ENCODE peak calls at places on chromosomes 16 and 17, in four cellular contexts. U, E, G and J are unnamed samples.

GRCh38 chr16:68283840-68284595 is 19.7 kb downstream of the SLC7A6 start:
- DNase-seq in U (no peak), E (peak), G (no peak), J (peak)

GRCh38 chr16:11112723-11113348 is 143.2 kb downstream of the SOCS1 start:
- DNase-seq in U (no peak), E (no peak), G (peak), J (no peak)

GRCh38 chr16:21301168-21301894 is 23.2 kb upstream of the CRYM start:
- DNase-seq in U (peak), E (peak), G (peak), J (peak)

GRCh38 chr17:77810536-77810935 is 148.0 kb upstream of the TNRC6C start:
- DNase-seq in U (no peak), E (no peak), G (no peak), J (no peak)

GRCh38 chr17:6757747-6758146 is 1.9 kb downstream of the XAF1 start:
- DNase-seq in U (no peak), E (no peak), G (no peak), J (no peak)

GRCh38 chr16:50535506-50536257 is 12.5 kb upstream of the NKD1 start:
- DNase-seq in U (no peak), E (no peak), G (no peak), J (no peak)

GRCh38 chr16:23357761-23358290 is 55.7 kb downstream of the SCNN1B start:
- DNase-seq in U (no peak), E (no peak), G (no peak), J (no peak)

GRCh38 chr16:86515780-86516617 is 5.7 kb downstream of the FOXF1 start:
- DNase-seq in U (peak), E (no peak), G (no peak), J (no peak)

GRCh38 chr17:81376946-81377733 is 18.1 kb upstream of the BAHCC1 start:
- DNase-seq in U (peak), E (no peak), G (no peak), J (no peak)

GRCh38 chr16:4744758-4745569 is 10.6 kb downstream of the DNAAF8 start:
- DNase-seq in U (no peak), E (no peak), G (no peak), J (no peak)

GRCh38 chr16:22075043-22075757 is 17.1 kb upstream of the VWA3A start:
- DNase-seq in U (peak), E (no peak), G (no peak), J (no peak)

GRCh38 chr17:47878203-47879027 is 17.6 kb upstream of the SP2 start:
- DNase-seq in U (no peak), E (no peak), G (no peak), J (no peak)

GRCh38 chr17:57284984-57285646 is 28.8 kb downstream of the MSI2 start:
- DNase-seq in U (no peak), E (peak), G (no peak), J (no peak)

GRCh38 chr16:57045694-57046381 is 46.5 kb upstream of the CPNE2 start:
- DNase-seq in U (no peak), E (no peak), G (peak), J (peak)

GRCh38 chr16:21233521-21234150 is at the start of gene ANKS4B:
- DNase-seq in U (no peak), E (no peak), G (no peak), J (no peak)

GRCh38 chr17:6753565-6753964 is 2.3 kb upstream of the XAF1 start:
- DNase-seq in U (no peak), E (no peak), G (no peak), J (no peak)

GRCh38 chr16:77974883-77975282 is 47.5 kb upstream of the CLEC3A start:
- DNase-seq in U (no peak), E (no peak), G (no peak), J (no peak)

GRCh38 chr17:80432350-80432955 is 17.5 kb downstream of the ENDOV start:
- DNase-seq in U (peak), E (no peak), G (no peak), J (no peak)

GRCh38 chr17:66717680-66718079 is 117.2 kb upstream of the CACNG5 start:
- DNase-seq in U (no peak), E (no peak), G (no peak), J (no peak)

GRCh38 chr17:33049781-33050414 is 58.3 kb downstream of the SPACA3 start:
- DNase-seq in U (no peak), E (peak), G (no peak), J (peak)

GRCh38 chr16:86962259-86962658 is 354.9 kb downstream of the C16orf95 start:
- DNase-seq in U (no peak), E (no peak), G (no peak), J (no peak)

GRCh38 chr17:12134101-12134500 is 113.4 kb downstream of the MAP2K4 start:
- DNase-seq in U (no peak), E (no peak), G (no peak), J (no peak)

GRCh38 chr17:77398274-77398673 is 257.5 kb downstream of the SEC14L1 start:
- DNase-seq in U (no peak), E (no peak), G (no peak), J (no peak)

GRCh38 chr17:63546308-63547082 is 3.8 kb upstream of the DCAF7 start:
- DNase-seq in U (no peak), E (no peak), G (no peak), J (no peak)

GRCh38 chr16:50213939-50214519 is 52.3 kb upstream of the ADCY7 start:
- DNase-seq in U (no peak), E (peak), G (no peak), J (no peak)

GRCh38 chr17:29561541-29562517 is 5.0 kb downstream of the ABHD15 start:
- DNase-seq in U (no peak), E (no peak), G (peak), J (no peak)

GRCh38 chr16:67441289-67441753 is 10.4 kb downstream of the HSD11B2 start:
- DNase-seq in U (peak), E (no peak), G (peak), J (no peak)

DNA sequence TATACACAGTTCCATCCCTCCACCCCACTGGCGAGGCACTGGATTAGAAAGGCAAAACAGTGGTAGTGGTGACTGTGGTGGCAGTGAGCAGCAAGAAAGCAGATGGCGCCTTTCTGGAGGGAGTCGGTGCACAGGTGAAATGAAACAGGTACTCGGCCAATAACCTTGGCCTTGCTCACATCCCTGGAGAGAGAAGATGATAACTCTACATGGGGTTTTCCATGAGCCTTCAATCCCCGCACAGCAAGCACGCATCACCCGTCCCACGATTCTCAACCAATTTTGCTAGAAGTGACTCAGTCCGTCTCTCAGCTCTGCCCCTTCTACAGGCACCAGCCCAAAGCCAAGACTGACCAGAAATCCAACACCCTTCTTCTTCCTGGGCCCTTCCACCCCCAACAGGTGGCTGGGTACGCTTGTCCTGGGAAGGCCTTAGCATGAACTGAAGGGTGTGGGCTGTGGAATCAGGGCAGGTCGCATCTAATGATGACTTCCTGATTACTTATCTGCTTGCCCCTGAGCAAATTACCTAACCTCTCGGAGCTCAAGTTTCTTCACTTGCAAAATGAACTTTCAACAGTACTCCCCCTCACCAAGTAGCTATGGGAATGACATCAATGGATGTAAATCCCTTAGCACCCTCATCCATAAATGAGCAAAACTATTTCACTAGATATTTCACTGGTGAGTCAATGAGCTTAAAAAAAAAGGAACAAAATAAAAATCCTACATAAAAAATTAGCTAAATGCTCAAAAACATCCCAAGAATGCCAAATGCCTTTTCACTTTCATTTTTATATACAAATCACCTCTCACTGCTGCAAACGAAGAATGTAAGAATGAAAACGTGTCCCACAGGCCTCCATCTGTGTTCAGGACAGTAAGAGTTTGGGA is 18.0 kb downstream of the XPO6 start:
- DNase-seq in U (no peak), E (no peak), G (no peak), J (no peak)
- H3K4me3 ChIP-seq in U (peak), E (no peak), G (no peak), J (peak)

GRCh38 chr17:73604046-73604445 is 40.2 kb downstream of the SDK2 start:
- DNase-seq in U (no peak), E (no peak), G (no peak), J (no peak)
- H3K4me3 ChIP-seq in U (no peak), E (no peak), G (no peak), J (no peak)

DNA sequence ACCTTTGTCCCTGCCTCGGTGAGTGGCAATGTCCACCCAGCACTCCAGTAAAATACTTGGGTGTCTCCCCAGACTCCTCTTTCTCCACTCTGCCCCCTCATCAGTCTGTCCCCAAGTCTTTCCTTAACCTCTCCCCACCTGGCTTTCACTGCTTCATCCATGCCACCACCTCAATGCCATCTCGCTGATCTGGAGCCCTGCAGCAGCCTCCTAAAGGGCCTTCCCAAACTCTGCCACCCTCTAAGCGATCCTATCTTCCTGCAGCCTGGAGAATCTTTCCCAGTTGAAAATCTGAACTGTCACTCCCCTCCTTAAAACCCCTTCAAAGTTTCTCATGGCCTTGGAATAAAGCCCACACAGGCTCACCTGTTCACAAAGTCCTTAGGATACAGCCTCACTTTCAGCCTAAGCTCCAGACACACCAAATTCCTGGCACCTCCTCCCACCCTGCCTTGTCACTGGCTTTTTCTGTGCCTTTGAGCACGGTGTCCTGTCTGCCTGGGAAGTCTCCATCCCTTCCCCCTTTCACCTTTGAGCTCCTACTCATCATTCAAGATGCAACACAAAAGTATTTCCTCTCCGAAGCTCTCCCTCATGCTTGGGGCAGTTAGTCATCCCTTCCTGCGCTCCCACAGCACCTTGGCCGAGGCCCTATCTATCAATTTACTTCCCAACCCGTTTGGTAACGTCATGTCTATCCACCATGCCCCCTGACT is 2.8 kb downstream of the WNK4 start:
- DNase-seq in U (no peak), E (no peak), G (no peak), J (no peak)
- H3K4me3 ChIP-seq in U (no peak), E (no peak), G (peak), J (no peak)

DNA sequence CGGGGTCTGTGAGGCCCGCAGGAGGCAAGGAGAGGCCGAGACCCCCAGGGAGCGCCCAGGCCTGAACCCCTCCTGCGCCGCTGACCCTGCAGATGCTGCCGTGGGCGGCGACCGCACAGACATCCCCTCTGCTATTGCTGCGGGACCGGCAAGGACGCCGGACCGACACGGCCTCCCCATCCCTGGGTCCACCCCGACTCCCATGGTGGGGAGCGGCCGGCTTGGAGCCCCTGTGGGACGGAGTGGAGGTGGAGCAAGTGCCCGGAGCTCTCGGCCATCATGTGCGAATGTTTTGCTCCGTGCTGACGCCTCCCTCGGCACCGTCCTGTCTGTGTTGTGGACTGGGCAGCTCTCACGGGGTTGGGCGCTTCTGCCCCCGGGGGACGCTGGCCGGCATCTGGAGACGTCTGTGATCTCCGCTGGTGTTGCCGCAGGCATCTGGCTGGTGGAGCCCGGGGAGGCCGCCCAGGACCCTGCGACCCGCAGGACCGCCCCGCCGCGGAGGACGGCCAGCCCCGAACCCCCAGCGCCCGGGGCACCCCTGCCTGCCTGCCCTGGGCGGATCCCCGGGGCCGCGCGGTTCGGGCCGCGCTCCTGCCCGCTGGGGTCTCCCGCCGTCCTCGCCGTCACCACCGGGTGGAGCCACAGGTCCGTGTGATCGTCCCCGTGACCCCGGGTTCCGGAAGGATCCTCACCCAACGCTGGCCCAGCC is 12.8 kb upstream of the GNG13 start:
- DNase-seq in U (peak), E (no peak), G (no peak), J (no peak)
- H3K4me3 ChIP-seq in U (peak), E (no peak), G (no peak), J (no peak)